ENCODE peak calls at places on chromosome X, in five cellular contexts. Y is fibroblast of mammary gland, W is GF-D8, T is NCI-H146, R is fibroblast of the aortic adventitia. J is an unnamed sample.

GRCh38 chrX:13013353-13014110 is 30.9 kb downstream of the FAM9C start:
- DNase-seq in Y (peak), T (peak), R (no peak), W (peak), J (no peak)

GRCh38 chrX:45154033-45154360 is 46.7 kb downstream of the DIPK2B start:
- DNase-seq in W (no peak), Y (no peak), R (no peak), T (no peak), J (no peak)

GRCh38 chrX:40106677-40107290 is 9.0 kb upstream of the BCOR start:
- DNase-seq in T (peak), Y (no peak), R (no peak), W (no peak), J (no peak)

GRCh38 chrX:154799554-154800348 is 5.5 kb downstream of the MPP1 start:
- DNase-seq in Y (peak), R (no peak), W (no peak), T (peak), J (no peak)

GRCh38 chrX:17291998-17292658 is 82.9 kb upstream of the NHS start:
- DNase-seq in R (peak), Y (peak), T (no peak), W (no peak), J (no peak)

GRCh38 chrX:43456056-43456455 is 200.0 kb upstream of the MAOA start:
- DNase-seq in Y (no peak), W (no peak), R (no peak), T (no peak), J (peak)

GRCh38 chrX:25721564-25721963 is 416.6 kb upstream of the MAGEB18 start:
- DNase-seq in T (peak), R (peak), Y (peak), W (no peak), J (no peak)

GRCh38 chrX:132505116-132505515 is 16.3 kb upstream of the MBNL3 start:
- DNase-seq in W (no peak), R (peak), T (no peak), Y (peak), J (no peak)

GRCh38 chrX:129738466-129739308 is at the start of gene XPNPEP2:
- DNase-seq in T (no peak), R (peak), W (no peak), Y (peak), J (no peak)

GRCh38 chrX:78104447-78105176 is 564 bp downstream of the PGK1 start:
- DNase-seq in R (peak), W (peak), Y (peak), T (peak), J (peak)

GRCh38 chrX:10098235-10098819 is 58.4 kb upstream of the CLCN4 start:
- DNase-seq in Y (peak), T (no peak), W (no peak), R (no peak), J (no peak)

GRCh38 chrX:77597090-77597489 is 149.9 kb downstream of the FGF16 start:
- DNase-seq in R (peak), W (no peak), Y (peak), T (no peak), J (no peak)

GRCh38 chrX:29530520-29530919 is 684.8 kb upstream of the MAGEB2 start:
- DNase-seq in W (no peak), R (peak), T (no peak), Y (peak), J (no peak)

J was measured in glutamatergic neuron.